ENCODE peak calls at places on chromosomes 1 and 21, in five cellular contexts. L is hepatocyte; Z is CD8-positive, alpha-beta memory T cell; N is WERI-Rb-1; A is esophagus muscularis mucosa. H is an unnamed sample. For H3K36me3, the result is how much of the 10 kb centered on the place peaks cover.

GRCh38 chr1:69157046-69157756 is 410.5 kb upstream of the LRRC7 start:
- DNase-seq in A (no peak), L (no peak), Z (no peak), N (no peak), H (no peak)

GRCh38 chr1:26190373-26190987 is at the start of gene CATSPER4:
- DNase-seq in L (peak), A (no peak), N (peak), Z (no peak), H (peak)

GRCh38 chr1:179926494-179927205 is 28.0 kb upstream of the CEP350 start:
- DNase-seq in N (no peak), A (no peak), L (peak), Z (no peak), H (no peak)

GRCh38 chr1:22723151-22723550 is 12.5 kb downstream of the EPHB2 start:
- DNase-seq in A (no peak), L (no peak), N (no peak), Z (no peak), H (peak)

GRCh38 chr1:222697203-222697602 is 15.1 kb downstream of the AIDA start:
- DNase-seq in N (no peak), L (no peak), A (no peak), Z (no peak), H (no peak)

GRCh38 chr1:227947678-227948492 is at the start of gene WNT9A:
- DNase-seq in Z (no peak), A (no peak), L (peak), N (no peak), H (peak)

GRCh38 chr1:41390171-41390570 is 28.9 kb downstream of the FOXO6 start:
- DNase-seq in L (peak), Z (no peak), A (no peak), N (no peak), H (no peak)

GRCh38 chr21:17854771-17855170 is 35.6 kb upstream of the C21orf91 start:
- DNase-seq in A (no peak), N (no peak), Z (no peak), L (no peak), H (no peak)

GRCh38 chr1:101174722-101175121 is 62.1 kb upstream of the S1PR1 start:
- DNase-seq in L (no peak), Z (no peak), A (no peak), N (no peak), H (no peak)

GRCh38 chr1:108346137-108346536 is 102.3 kb upstream of the NBPF4 start:
- DNase-seq in Z (no peak), L (no peak), A (no peak), N (no peak), H (peak)

GRCh38 chr21:39633770-39634181 is 21.0 kb downstream of the B3GALT5 start:
- DNase-seq in A (peak), Z (no peak), N (no peak), L (peak), H (no peak)

GRCh38 chr1:61950418-61950817 is 208.1 kb downstream of the PATJ start:
- DNase-seq in A (no peak), L (no peak), Z (no peak), N (no peak), H (peak)

GRCh38 chr1:1014896-1015681 is 1.8 kb downstream of the ISG15 start:
- DNase-seq in N (peak), Z (no peak), L (peak), A (no peak), H (no peak)

GRCh38 chr1:67708606-67709005 is 23.6 kb downstream of the GADD45A start:
- DNase-seq in L (no peak), N (peak), Z (no peak), A (no peak), H (no peak)

GRCh38 chr1:100292711-100293110 is 26.7 kb downstream of the RTCA start:
- DNase-seq in N (no peak), L (no peak), A (no peak), Z (no peak), H (no peak)

GRCh38 chr21:16294128-16294527 is 564.3 kb downstream of the USP25 start:
- DNase-seq in A (no peak), L (no peak), N (no peak), Z (no peak), H (no peak)

GRCh38 chr21:17613242-17613676 is 558 bp upstream of the BTG3 start:
- DNase-seq in L (peak), Z (no peak), N (no peak), A (no peak), H (no peak)

GRCh38 chr1:6526316-6526715 is 28.0 kb downstream of the NOL9 start:
- DNase-seq in A (no peak), N (no peak), Z (no peak), L (no peak), H (no peak)

GRCh38 chr1:80158771-80159170 is 1152.2 kb upstream of the ADGRL4 start:
- DNase-seq in Z (no peak), N (no peak), L (no peak), A (no peak), H (no peak)

GRCh38 chr1:155957411-155957915 is 16.0 kb downstream of the RXFP4 start:
- DNase-seq in N (no peak), Z (no peak), L (no peak), A (no peak), H (no peak)
- H3K36me3 ChIP-seq in N (half or more), Z (half or more), L (under half), A (half or more), H (under half)

DNA sequence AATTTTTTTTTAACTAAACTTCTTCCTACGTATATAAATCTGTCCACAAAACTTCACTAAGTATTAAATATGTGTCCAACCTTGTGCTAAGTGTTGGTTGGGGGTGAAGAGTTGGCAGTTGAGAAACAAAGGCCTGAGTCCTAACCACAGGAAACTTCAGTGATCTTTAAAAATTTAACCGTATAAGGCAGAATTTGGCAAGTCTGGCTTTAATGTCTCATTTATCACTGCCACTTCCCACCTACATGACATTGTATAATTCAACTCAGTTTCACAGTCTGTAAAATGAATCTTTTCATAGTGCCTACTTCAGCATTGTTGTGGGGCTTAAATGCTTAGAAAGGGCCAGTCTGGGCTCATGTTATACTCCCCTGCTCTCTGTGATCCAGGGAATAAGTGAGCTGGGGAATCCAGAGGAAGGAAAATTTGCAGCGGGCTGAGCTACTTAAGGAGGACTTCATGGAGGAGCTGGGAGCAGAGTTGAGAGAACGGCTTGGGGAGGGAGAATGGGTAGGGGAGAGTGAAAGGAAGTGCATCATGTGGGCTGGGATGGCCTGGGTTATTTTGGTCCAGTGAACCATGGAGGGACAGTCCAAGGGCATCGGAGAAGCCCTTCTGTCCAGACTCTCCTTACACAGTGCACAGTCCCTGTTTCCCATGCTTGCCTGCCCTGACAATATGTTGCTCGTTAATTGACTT is 14.5 kb downstream of the IFNAR2 start:
- DNase-seq in A (no peak), L (no peak), Z (no peak), N (no peak), H (no peak)
- H3K36me3 ChIP-seq in A (half or more), L (under half), Z (under half), N (half or more), H (under half)

GRCh38 chr1:220706921-220707559 is 16.9 kb downstream of the C1orf115 start:
- DNase-seq in L (no peak), Z (no peak), N (no peak), A (no peak), H (no peak)

GRCh38 chr1:220708929-220709801 is 19.0 kb downstream of the C1orf115 start:
- DNase-seq in A (no peak), L (no peak), Z (no peak), N (no peak), H (no peak)

GRCh38 chr1:220708244-220708643 is 18.1 kb downstream of the C1orf115 start:
- DNase-seq in N (no peak), Z (no peak), A (no peak), L (no peak), H (no peak)

GRCh38 chr1:220710333-220710732 is 20.2 kb downstream of the C1orf115 start:
- DNase-seq in A (no peak), N (no peak), Z (no peak), L (no peak), H (no peak)

GRCh38 chr1:220711086-220711809 is 21.1 kb downstream of the C1orf115 start:
- DNase-seq in Z (no peak), L (no peak), A (peak), N (no peak), H (no peak)
- H3K36me3 ChIP-seq in Z (under half), L (under half), A (under half), N (under half), H (under half)

DNA sequence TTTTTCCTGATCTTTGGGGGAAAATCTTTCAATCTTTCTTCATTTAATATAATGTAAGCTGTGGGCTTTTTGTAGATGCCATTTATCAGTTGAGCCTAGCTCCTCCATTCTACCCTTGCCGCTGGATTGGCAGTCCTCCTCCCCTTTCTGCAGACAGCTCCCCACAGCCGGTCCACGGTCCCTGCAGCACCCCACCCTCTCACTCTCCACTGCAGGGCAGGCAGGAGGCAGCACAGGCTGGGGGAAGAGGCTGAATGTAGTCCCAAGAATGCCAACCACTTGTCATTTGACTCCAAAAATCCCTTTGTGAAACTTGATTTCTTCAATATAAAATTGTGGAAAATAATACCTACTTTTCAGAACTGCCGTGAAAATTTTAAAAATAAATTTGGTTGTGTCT is 96.7 kb downstream of the SYT2 start:
- DNase-seq in A (no peak), Z (no peak), L (no peak), N (no peak), H (no peak)
- H3K36me3 ChIP-seq in A (under half), Z (under half), L (under half), N (under half), H (under half)

GRCh38 chr1:54326577-54327385 is 79.4 kb downstream of the SSBP3 start:
- DNase-seq in L (no peak), Z (no peak), N (peak), A (no peak), H (peak)
- H3K36me3 ChIP-seq in L (under half), Z (under half), N (under half), A (under half), H (under half)